ENCODE peak calls at places on chromosomes 6 and 20, in six cellular contexts. One of them, this sample, is unnamed.

GRCh38 chr20:36959242-36959641 is 7.7 kb upstream of the SAMHD1 start:
- DNase-seq in NCI-H1048: no peak
- DNase-seq in brain microvascular endothelial cell: no peak
- DNase-seq in GF-D8: no peak
- DNase-seq in NCI-H2171 treated with DMSO at 0.1 percent for 48 hours: no peak
- DNase-seq in NCI-H2107: no peak
- DNase-seq in this sample: no peak

GRCh38 chr6:108250240-108250866 is 10.5 kb downstream of the SNX3 start:
- DNase-seq in NCI-H2171 treated with DMSO at 0.1 percent for 48 hours: no peak
- DNase-seq in brain microvascular endothelial cell: peak
- DNase-seq in NCI-H2107: no peak
- DNase-seq in GF-D8: no peak
- DNase-seq in NCI-H1048: no peak
- DNase-seq in this sample: no peak

GRCh38 chr6:9204171-9204570 is 768.8 kb upstream of the SLC35B3 start:
- DNase-seq in NCI-H1048: no peak
- DNase-seq in NCI-H2107: no peak
- DNase-seq in GF-D8: no peak
- DNase-seq in NCI-H2171 treated with DMSO at 0.1 percent for 48 hours: no peak
- DNase-seq in brain microvascular endothelial cell: peak
- DNase-seq in this sample: no peak

GRCh38 chr20:34983995-34984735 is 28.5 kb downstream of the MYH7B start:
- DNase-seq in NCI-H2107: no peak
- DNase-seq in NCI-H2171 treated with DMSO at 0.1 percent for 48 hours: no peak
- DNase-seq in NCI-H1048: no peak
- DNase-seq in brain microvascular endothelial cell: no peak
- DNase-seq in GF-D8: no peak
- DNase-seq in this sample: no peak

GRCh38 chr20:22382742-22383141 is 201.6 kb downstream of the FOXA2 start:
- DNase-seq in NCI-H1048: no peak
- DNase-seq in NCI-H2171 treated with DMSO at 0.1 percent for 48 hours: no peak
- DNase-seq in brain microvascular endothelial cell: no peak
- DNase-seq in GF-D8: no peak
- DNase-seq in NCI-H2107: no peak
- DNase-seq in this sample: no peak

GRCh38 chr6:77926198-77926752 is 273.4 kb downstream of the MEI4 start:
- DNase-seq in NCI-H1048: no peak
- DNase-seq in NCI-H2171 treated with DMSO at 0.1 percent for 48 hours: no peak
- DNase-seq in NCI-H2107: no peak
- DNase-seq in GF-D8: no peak
- DNase-seq in brain microvascular endothelial cell: peak
- DNase-seq in this sample: no peak

GRCh38 chr6:39347906-39348585 is 25.5 kb upstream of the KCNK16 start:
- DNase-seq in NCI-H2107: no peak
- DNase-seq in NCI-H1048: no peak
- DNase-seq in NCI-H2171 treated with DMSO at 0.1 percent for 48 hours: peak
- DNase-seq in brain microvascular endothelial cell: peak
- DNase-seq in GF-D8: no peak
- DNase-seq in this sample: no peak

GRCh38 chr6:129677634-129678325 is 32.2 kb downstream of the ARHGAP18 start:
- DNase-seq in GF-D8: no peak
- DNase-seq in NCI-H2107: no peak
- DNase-seq in brain microvascular endothelial cell: no peak
- DNase-seq in NCI-H1048: no peak
- DNase-seq in NCI-H2171 treated with DMSO at 0.1 percent for 48 hours: no peak
- DNase-seq in this sample: no peak

GRCh38 chr6:154592199-154592860 is 81.8 kb upstream of the CNKSR3 start:
- DNase-seq in NCI-H2171 treated with DMSO at 0.1 percent for 48 hours: no peak
- DNase-seq in brain microvascular endothelial cell: no peak
- DNase-seq in NCI-H2107: no peak
- DNase-seq in GF-D8: no peak
- DNase-seq in NCI-H1048: no peak
- DNase-seq in this sample: no peak

GRCh38 chr6:167697316-167697715 is 129.4 kb upstream of the AFDN start:
- DNase-seq in NCI-H2171 treated with DMSO at 0.1 percent for 48 hours: peak
- DNase-seq in NCI-H1048: no peak
- DNase-seq in GF-D8: no peak
- DNase-seq in brain microvascular endothelial cell: no peak
- DNase-seq in NCI-H2107: no peak
- DNase-seq in this sample: no peak

GRCh38 chr6:138400326-138400725 is 3.7 kb upstream of the HEBP2 start:
- DNase-seq in NCI-H2171 treated with DMSO at 0.1 percent for 48 hours: no peak
- DNase-seq in GF-D8: no peak
- DNase-seq in NCI-H1048: no peak
- DNase-seq in brain microvascular endothelial cell: no peak
- DNase-seq in NCI-H2107: no peak
- DNase-seq in this sample: no peak

GRCh38 chr20:23625236-23625964 is 12.4 kb downstream of the CST3 start:
- DNase-seq in NCI-H2107: no peak
- DNase-seq in GF-D8: no peak
- DNase-seq in NCI-H2171 treated with DMSO at 0.1 percent for 48 hours: no peak
- DNase-seq in brain microvascular endothelial cell: no peak
- DNase-seq in NCI-H1048: no peak
- DNase-seq in this sample: no peak

GRCh38 chr6:162151050-162151658 is 576.4 kb downstream of the PRKN start:
- DNase-seq in NCI-H2107: no peak
- DNase-seq in GF-D8: no peak
- DNase-seq in NCI-H2171 treated with DMSO at 0.1 percent for 48 hours: no peak
- DNase-seq in NCI-H1048: no peak
- DNase-seq in brain microvascular endothelial cell: peak
- DNase-seq in this sample: no peak

GRCh38 chr6:34547921-34548644 is 8.0 kb downstream of the SPDEF start:
- DNase-seq in GF-D8: no peak
- DNase-seq in brain microvascular endothelial cell: no peak
- DNase-seq in NCI-H2171 treated with DMSO at 0.1 percent for 48 hours: no peak
- DNase-seq in NCI-H2107: no peak
- DNase-seq in NCI-H1048: no peak
- DNase-seq in this sample: no peak

GRCh38 chr6:100553243-100553642 is 88.5 kb upstream of the SIM1 start:
- DNase-seq in NCI-H1048: no peak
- DNase-seq in NCI-H2107: no peak
- DNase-seq in brain microvascular endothelial cell: no peak
- DNase-seq in NCI-H2171 treated with DMSO at 0.1 percent for 48 hours: no peak
- DNase-seq in GF-D8: no peak
- DNase-seq in this sample: no peak

GRCh38 chr20:20237093-20237959 is 130.6 kb upstream of the INSM1 start:
- DNase-seq in NCI-H2171 treated with DMSO at 0.1 percent for 48 hours: peak
- DNase-seq in NCI-H1048: no peak
- DNase-seq in brain microvascular endothelial cell: peak
- DNase-seq in GF-D8: no peak
- DNase-seq in NCI-H2107: no peak
- DNase-seq in this sample: no peak

GRCh38 chr6:30100585-30101422 is 12.1 kb downstream of the TRIM31 start:
- DNase-seq in NCI-H2171 treated with DMSO at 0.1 percent for 48 hours: no peak
- DNase-seq in NCI-H1048: no peak
- DNase-seq in GF-D8: no peak
- DNase-seq in brain microvascular endothelial cell: no peak
- DNase-seq in NCI-H2107: no peak
- DNase-seq in this sample: no peak

GRCh38 chr6:147141690-147142308 is 62.4 kb upstream of the STXBP5 start:
- DNase-seq in NCI-H2107: no peak
- DNase-seq in brain microvascular endothelial cell: peak
- DNase-seq in NCI-H1048: no peak
- DNase-seq in GF-D8: no peak
- DNase-seq in NCI-H2171 treated with DMSO at 0.1 percent for 48 hours: no peak
- DNase-seq in this sample: no peak

GRCh38 chr20:23404196-23404595 is 17.1 kb downstream of the NAPB start:
- DNase-seq in brain microvascular endothelial cell: peak
- DNase-seq in NCI-H1048: no peak
- DNase-seq in NCI-H2107: no peak
- DNase-seq in GF-D8: no peak
- DNase-seq in NCI-H2171 treated with DMSO at 0.1 percent for 48 hours: no peak
- DNase-seq in this sample: no peak

GRCh38 chr6:108560463-108561308 is at the start of gene FOXO3:
- DNase-seq in brain microvascular endothelial cell: peak
- DNase-seq in GF-D8: no peak
- DNase-seq in NCI-H2171 treated with DMSO at 0.1 percent for 48 hours: peak
- DNase-seq in NCI-H1048: peak
- DNase-seq in NCI-H2107: peak
- DNase-seq in this sample: no peak

GRCh38 chr6:51855310-51856082 is 231.9 kb downstream of the PKHD1 start:
- DNase-seq in GF-D8: peak
- DNase-seq in NCI-H2171 treated with DMSO at 0.1 percent for 48 hours: peak
- DNase-seq in NCI-H1048: peak
- DNase-seq in brain microvascular endothelial cell: peak
- DNase-seq in NCI-H2107: peak
- DNase-seq in this sample: no peak

GRCh38 chr20:61661025-61661424 is 404.7 kb downstream of the TAF4 start:
- DNase-seq in GF-D8: no peak
- DNase-seq in brain microvascular endothelial cell: no peak
- DNase-seq in NCI-H1048: no peak
- DNase-seq in NCI-H2171 treated with DMSO at 0.1 percent for 48 hours: no peak
- DNase-seq in NCI-H2107: no peak
- DNase-seq in this sample: no peak

GRCh38 chr6:13365320-13365719 is 37.0 kb upstream of the TBC1D7 start:
- DNase-seq in NCI-H1048: no peak
- DNase-seq in GF-D8: no peak
- DNase-seq in brain microvascular endothelial cell: no peak
- DNase-seq in NCI-H2107: no peak
- DNase-seq in NCI-H2171 treated with DMSO at 0.1 percent for 48 hours: no peak
- DNase-seq in this sample: no peak

GRCh38 chr6:50819527-50819905 is 845 bp downstream of the TFAP2B start:
- DNase-seq in brain microvascular endothelial cell: no peak
- DNase-seq in NCI-H2107: no peak
- DNase-seq in NCI-H2171 treated with DMSO at 0.1 percent for 48 hours: no peak
- DNase-seq in GF-D8: no peak
- DNase-seq in NCI-H1048: no peak
- DNase-seq in this sample: no peak